ENCODE peak calls at places on chromosomes 11 and 22, in six cellular contexts. Y is fibroblast of lung, I is heart right ventricle, U is thyroid gland, X is GM06990, A is mammary epithelial cell. R is an unnamed sample. For H3K36me3, the result is how much of the 10 kb centered on the place peaks cover.

GRCh38 chr11:104883342-104883741 is 14.9 kb downstream of the CASP12 start:
- DNase-seq in A (peak), U (no peak), Y (no peak), I (no peak), X (no peak), R (no peak)

GRCh38 chr22:23549198-23549595 is 30.9 kb downstream of the IGLL1 start:
- DNase-seq in X (no peak), U (no peak), Y (no peak), I (no peak), A (no peak), R (no peak)

GRCh38 chr22:30763815-30764686 is 69.4 kb downstream of the OSBP2 start:
- DNase-seq in A (peak), I (peak), Y (peak), U (peak), X (no peak), R (peak)

GRCh38 chr11:58928691-58929090 is 10.6 kb upstream of the GLYATL1 start:
- DNase-seq in U (no peak), X (no peak), A (no peak), I (no peak), Y (no peak), R (no peak)

GRCh38 chr11:118217575-118217974 is 7.2 kb downstream of the JAML start:
- DNase-seq in A (no peak), I (no peak), U (no peak), Y (no peak), X (no peak), R (no peak)

GRCh38 chr11:87097582-87097981 is 59.8 kb downstream of the TMEM135 start:
- DNase-seq in X (peak), A (peak), Y (peak), I (peak), U (peak), R (peak)

GRCh38 chr11:65855927-65856363 is 2.0 kb downstream of the CFL1 start:
- DNase-seq in I (no peak), A (no peak), U (no peak), Y (no peak), X (no peak), R (no peak)

GRCh38 chr11:69217276-69218105 is 61.8 kb downstream of the SMIM38 start:
- DNase-seq in U (no peak), Y (peak), A (no peak), X (no peak), I (no peak), R (no peak)

GRCh38 chr11:10606536-10607208 is 38.2 kb upstream of the LYVE1 start:
- DNase-seq in U (no peak), I (no peak), Y (peak), X (no peak), A (peak), R (no peak)

GRCh38 chr11:2713721-2714462 is 14.1 kb upstream of the KCNQ1OT1 start:
- DNase-seq in U (no peak), X (no peak), I (no peak), Y (no peak), A (no peak), R (no peak)

GRCh38 chr22:31329029-31329428 is 17.1 kb downstream of the PATZ1 start:
- DNase-seq in X (no peak), U (no peak), I (no peak), Y (no peak), A (peak), R (no peak)

GRCh38 chr11:111059726-111060125 is 185.8 kb upstream of the POU2AF2 start:
- DNase-seq in I (no peak), X (no peak), A (peak), U (no peak), Y (no peak), R (no peak)

GRCh38 chr11:61787928-61788491 is 4.4 kb downstream of the TMEM258 start:
- DNase-seq in A (peak), I (no peak), Y (peak), X (no peak), U (no peak), R (no peak)

DNA sequence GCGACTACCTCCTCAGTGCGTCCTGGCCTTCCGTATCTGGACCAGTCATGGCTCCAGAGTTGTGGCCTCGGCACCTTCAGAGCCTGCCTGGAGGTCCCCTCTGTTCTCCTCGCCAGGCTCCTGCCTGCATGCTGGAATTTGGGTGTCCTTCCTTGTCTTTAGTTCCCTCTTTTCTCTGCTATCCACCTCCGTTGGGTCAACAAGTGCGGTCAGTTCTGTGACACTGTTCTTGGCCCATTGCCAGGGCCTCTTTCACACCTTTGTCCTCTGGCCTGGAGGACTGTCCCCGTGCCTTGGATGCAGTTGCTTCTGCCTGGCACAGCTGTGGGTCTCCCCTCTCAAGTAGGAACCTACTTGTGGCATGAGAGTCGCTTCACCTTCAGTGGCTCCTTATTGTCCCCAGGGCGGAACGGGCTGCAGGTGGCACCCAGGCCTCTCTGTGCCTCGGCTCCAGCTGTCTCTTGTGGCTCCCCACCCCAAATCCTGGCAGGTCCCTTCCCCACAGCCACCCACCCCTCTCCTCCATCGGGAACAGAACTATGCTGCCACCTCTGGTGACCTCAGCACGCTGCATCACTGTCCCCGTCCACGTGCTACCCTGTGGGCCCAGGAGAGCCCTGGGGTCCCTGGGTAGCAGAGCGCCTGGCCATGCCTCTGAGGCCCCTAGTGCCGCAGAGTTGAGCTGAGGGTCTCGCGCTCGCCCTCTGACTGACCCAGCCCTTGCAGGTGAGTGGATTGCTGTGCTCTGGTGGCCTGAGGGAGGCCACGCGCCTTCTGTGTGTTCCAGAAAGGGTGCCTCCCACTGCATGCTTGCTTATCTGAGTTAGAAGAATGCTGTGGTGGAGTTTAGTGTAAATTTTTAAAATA is 4.7 kb downstream of the DGCR8 start:
- DNase-seq in U (peak), I (no peak), Y (no peak), A (no peak), X (no peak), R (no peak)
- TF ChIP-seq CTCF in U (peak), I (peak), Y (peak), A (peak), X (peak), R (peak)

GRCh38 chr11:12678991-12679390 is 4.8 kb downstream of the TEAD1 start:
- DNase-seq in A (no peak), I (no peak), U (no peak), X (no peak), Y (no peak), R (no peak)
- H3K36me3 ChIP-seq in A (under half), I (under half), U (under half), X (under half), Y (under half), R (under half)

GRCh38 chr11:60701509-60701818 is 2.1 kb downstream of the MS4A8 start:
- DNase-seq in I (no peak), U (no peak), Y (no peak), A (no peak), X (no peak), R (no peak)
- TF ChIP-seq CTCF in I (no peak), U (no peak), Y (no peak), A (no peak), X (no peak), R (no peak)

DNA sequence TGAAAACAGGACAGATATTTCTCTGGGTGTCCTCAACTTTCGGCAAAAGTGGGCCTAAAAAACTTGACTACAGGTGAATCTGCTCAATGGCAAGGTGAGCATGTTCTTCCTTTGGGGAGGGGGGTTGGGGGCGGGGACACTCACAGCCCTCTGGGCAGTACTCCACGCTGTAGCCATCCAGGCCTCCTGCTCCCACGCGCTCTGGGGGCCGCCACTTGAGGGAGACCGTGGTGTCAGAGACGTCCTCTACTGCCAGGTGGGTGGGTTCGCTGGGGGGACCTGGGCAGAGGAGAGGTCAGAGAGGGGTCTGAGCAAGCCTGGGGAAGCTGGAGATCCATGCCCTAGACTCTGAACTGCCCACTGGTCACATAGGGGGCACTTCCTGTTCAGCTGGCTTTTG is 16.8 kb downstream of the MYBPC3 start:
- DNase-seq in X (no peak), A (no peak), U (no peak), I (no peak), Y (no peak), R (no peak)
- H3K36me3 ChIP-seq in X (under half), A (under half), U (under half), I (under half), Y (under half), R (under half)

GRCh38 chr11:21921151-21921550 is 271.7 kb upstream of the ANO5 start:
- DNase-seq in Y (no peak), U (no peak), A (no peak), I (no peak), X (no peak), R (no peak)
- TF ChIP-seq CTCF in Y (no peak), U (no peak), A (no peak), I (no peak), X (no peak), R (no peak)